ENCODE peak calls at places on chromosomes 1 and 21, in four cellular contexts. I is heart left ventricle, O is esophagus squamous epithelium, Y is HCT116. C is an unnamed sample.

GRCh38 chr1:228058981-228059535 is 23.4 kb upstream of the ARF1 start:
- DNase-seq in I (no peak), O (no peak), Y (no peak), C (peak; percentile 10)

GRCh38 chr1:5526385-5526750 is 465.9 kb downstream of the NPHP4 start:
- DNase-seq in I (no peak), O (no peak), Y (no peak), C (peak; percentile 2)

GRCh38 chr1:59029366-59029765 is 245.5 kb upstream of the JUN start:
- DNase-seq in I (no peak), O (no peak), Y (no peak), C (no peak)

GRCh38 chr1:1100296-1100695 is 15.6 kb downstream of the C1orf159 start:
- DNase-seq in I (no peak), O (no peak), Y (no peak), C (no peak)

GRCh38 chr1:26542781-26543443 is 13.4 kb downstream of the RPS6KA1 start:
- DNase-seq in I (no peak), O (no peak), Y (no peak), C (no peak)

GRCh38 chr21:17793271-17793670 is 25.9 kb downstream of the C21orf91 start:
- DNase-seq in I (no peak), O (no peak), Y (no peak), C (no peak)

GRCh38 chr1:69315823-69316222 is 251.9 kb upstream of the LRRC7 start:
- DNase-seq in I (no peak), O (no peak), Y (no peak), C (no peak)

GRCh38 chr1:174274452-174274851 is 115.1 kb downstream of the RABGAP1L start:
- DNase-seq in I (no peak), O (no peak), Y (no peak), C (no peak)

GRCh38 chr1:39859859-39860812 is 23.2 kb downstream of the TRIT1 start:
- DNase-seq in I (no peak), O (no peak), Y (no peak), C (no peak)

GRCh38 chr1:162984699-162985098 is 84.5 kb upstream of the RGS4 start:
- DNase-seq in I (no peak), O (no peak), Y (no peak), C (no peak)

GRCh38 chr1:119739150-119739549 is 27.4 kb downstream of the PHGDH start:
- DNase-seq in I (no peak), O (no peak), Y (no peak), C (no peak)

GRCh38 chr1:218674280-218674773 is 329.2 kb downstream of the TGFB2 start:
- DNase-seq in I (peak; percentile 12), O (no peak), Y (peak; percentile 78), C (no peak)

GRCh38 chr1:154431586-154432373 is 26.6 kb downstream of the IL6R start:
- DNase-seq in I (no peak), O (no peak), Y (no peak), C (no peak)

GRCh38 chr1:108644984-108645383 is 15.9 kb downstream of the HENMT1 start:
- DNase-seq in I (no peak), O (no peak), Y (no peak), C (no peak)

GRCh38 chr1:106554294-106554693 is 502.2 kb upstream of the PRMT6 start:
- DNase-seq in I (no peak), O (no peak), Y (no peak), C (no peak)

GRCh38 chr1:6180215-6180577 is at the start of gene CHD5:
- DNase-seq in I (no peak), O (no peak), Y (no peak), C (no peak)

GRCh38 chr1:68313736-68314594 is 81.6 kb upstream of the WLS start:
- DNase-seq in I (no peak), O (no peak), Y (no peak), C (no peak)

GRCh38 chr1:46247433-46248121 is at the start of gene RAD54L:
- DNase-seq in I (peak; percentile 98), O (peak; percentile 89), Y (peak; percentile 98), C (peak; percentile 98)

GRCh38 chr1:97252076-97252475 is 530.5 kb downstream of the PTBP2 start:
- DNase-seq in I (no peak), O (no peak), Y (no peak), C (no peak)

GRCh38 chr1:30670195-30671060 is 53.0 kb downstream of the MATN1 start:
- DNase-seq in I (no peak), O (no peak), Y (no peak), C (no peak)

GRCh38 chr1:202238914-202239313 is 45.3 kb downstream of the LGR6 start:
- DNase-seq in I (no peak), O (no peak), Y (no peak), C (no peak)

GRCh38 chr1:245915406-245915805 is 591.7 kb downstream of the SMYD3 start:
- DNase-seq in I (no peak), O (no peak), Y (no peak), C (no peak)

GRCh38 chr1:214967865-214968575 is 114.5 kb upstream of the KCNK2 start:
- DNase-seq in I (no peak), O (no peak), Y (no peak), C (no peak)

GRCh38 chr1:114340906-114341698 is 169.9 kb downstream of the TRIM33 start:
- DNase-seq in I (no peak), O (no peak), Y (no peak), C (no peak)

GRCh38 chr1:245213066-245213465 is 58.3 kb downstream of the KIF26B start:
- DNase-seq in I (no peak), O (no peak), Y (no peak), C (no peak)

GRCh38 chr1:67468066-67468718 is 38.0 kb upstream of the SERBP1 start:
- DNase-seq in I (no peak), O (no peak), Y (no peak), C (no peak)

GRCh38 chr21:31500071-31500470 is 156.0 kb upstream of the TIAM1 start:
- DNase-seq in I (no peak), O (no peak), Y (no peak), C (no peak)

GRCh38 chr1:218872928-218873327 is 300.8 kb upstream of the LYPLAL1 start:
- DNase-seq in I (no peak), O (no peak), Y (no peak), C (no peak)

GRCh38 chr1:160166459-160166858 is 15.1 kb downstream of the ATP1A4 start:
- DNase-seq in I (no peak), O (no peak), Y (no peak), C (no peak)

GRCh38 chr1:24323281-24323680 is 4.1 kb downstream of the GRHL3 start:
- DNase-seq in I (no peak), O (no peak), Y (no peak), C (no peak)

GRCh38 chr1:24321712-24322635 is 2.8 kb downstream of the GRHL3 start:
- DNase-seq in I (no peak), O (no peak), Y (peak; percentile 82), C (no peak)

GRCh38 chr1:24321150-24321549 is 2.0 kb downstream of the GRHL3 start:
- DNase-seq in I (no peak), O (no peak), Y (no peak), C (no peak)

GRCh38 chr1:24324903-24325302 is 5.7 kb downstream of the GRHL3 start:
- DNase-seq in I (no peak), O (no peak), Y (no peak), C (no peak)

DNA sequence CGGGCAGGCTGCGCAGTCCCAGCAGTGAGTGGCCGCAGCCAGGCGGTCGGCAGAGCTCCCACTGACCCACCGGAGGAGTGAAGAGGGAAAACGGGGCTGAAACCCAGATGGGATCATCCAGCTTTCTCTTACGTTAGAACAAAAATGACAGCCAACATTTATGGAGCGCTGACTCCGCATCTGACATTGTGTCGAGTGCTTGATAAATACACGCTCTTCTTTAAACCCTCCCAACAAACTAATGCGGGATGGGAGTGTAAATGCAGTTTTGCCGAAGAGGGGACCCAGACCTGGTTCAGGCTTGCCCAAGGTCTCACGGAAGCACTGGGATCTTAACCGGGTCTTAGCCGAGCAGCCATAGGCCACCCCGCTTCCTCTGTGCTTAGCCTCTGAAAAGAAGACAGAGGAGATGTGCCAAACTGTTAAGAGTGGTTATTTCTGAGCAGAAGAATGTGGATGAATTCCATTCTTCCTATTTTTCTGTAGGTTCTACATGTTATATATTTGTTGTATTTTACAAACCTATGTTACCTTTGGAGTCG is 3.5 kb downstream of the GRHL3 start:
- DNase-seq in I (no peak), O (no peak), Y (no peak), C (no peak)
- TF ChIP-seq POLR2A in I (no peak), O (no peak), Y (no peak), C (no peak)

GRCh38 chr21:41557884-41558283 is 49.9 kb upstream of the TMPRSS2 start:
- DNase-seq in I (no peak), O (no peak), Y (no peak), C (no peak)
- TF ChIP-seq POLR2A in I (no peak), O (no peak), Y (no peak), C (no peak)

GRCh38 chr1:40980453-40981121 is 1.1 kb downstream of the CTPS1 start:
- DNase-seq in I (peak; percentile 15), O (no peak), Y (no peak), C (no peak)
- TF ChIP-seq POLR2A in I (no peak), O (no peak), Y (no peak), C (no peak)

DNA sequence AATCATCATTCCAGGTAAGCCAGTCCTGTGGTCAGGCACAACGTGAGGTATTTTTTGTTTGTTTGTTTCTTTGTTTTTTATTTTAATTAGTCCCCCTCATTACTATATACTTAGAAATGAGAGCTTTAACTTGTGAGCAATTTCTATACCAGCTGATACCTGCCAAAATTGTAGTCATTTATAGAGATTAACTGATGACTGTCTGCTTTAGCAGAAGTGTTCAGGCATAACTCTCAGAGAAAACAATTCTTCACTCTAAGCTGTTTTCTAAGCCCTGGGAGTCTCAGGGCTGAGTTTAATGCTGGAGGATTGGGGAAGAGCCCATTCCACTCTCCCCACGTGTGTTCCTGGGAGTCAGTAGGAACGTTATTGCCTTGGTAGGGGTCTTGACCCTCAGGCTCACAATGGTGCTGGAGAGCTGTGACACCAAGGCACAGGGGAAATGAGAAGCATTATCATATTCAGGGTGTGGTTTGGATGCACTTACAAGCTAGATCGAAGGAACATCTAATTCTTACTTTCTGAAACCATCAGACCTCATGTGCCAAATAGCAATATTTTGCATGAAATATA is 168.2 kb downstream of the CLIC6 start:
- DNase-seq in I (no peak), O (no peak), Y (no peak), C (no peak)
- TF ChIP-seq POLR2A in I (no peak), O (no peak), Y (no peak), C (no peak)

GRCh38 chr1:235971571-235972315 is 93.1 kb downstream of the NID1 start:
- DNase-seq in I (peak; percentile 90), O (peak; percentile 58), Y (peak; percentile 68), C (peak; percentile 98)
- TF ChIP-seq POLR2A in I (peak; percentile 38), O (peak; percentile 57), Y (peak; percentile 49), C (peak; percentile 78)

GRCh38 chr1:10635992-10636391 is 160.5 kb downstream of the CASZ1 start:
- DNase-seq in I (no peak), O (no peak), Y (no peak), C (no peak)
- TF ChIP-seq POLR2A in I (no peak), O (no peak), Y (no peak), C (no peak)

GRCh38 chr21:36385233-36385908 is at the start of gene CHAF1B:
- DNase-seq in I (peak; percentile 74), O (no peak), Y (peak; percentile 51), C (peak; percentile 64)
- TF ChIP-seq POLR2A in I (peak; percentile 43), O (peak; percentile 49), Y (peak; percentile 72), C (no peak)